ENCODE peak calls at places on chromosomes 2 and 18, in four cellular contexts. L is A549, K is GM23338, D is HCT116. C is an unnamed sample.
A peak's percentile ranks its signal among the peaks of the same experiment; 100 is the strongest.

GRCh38 chr2:160014227-160014626 is 48.2 kb downstream of the PLA2R1 start:
- DNase-seq in D (no peak), L (no peak), K (peak; percentile 15), C (no peak)

GRCh38 chr18:59733411-59733810 is 36.2 kb upstream of the CCBE1 start:
- DNase-seq in L (no peak), D (no peak), K (no peak), C (no peak)

GRCh38 chr2:75324141-75324540 is 124.8 kb upstream of the TACR1 start:
- DNase-seq in L (peak; percentile 11), K (no peak), D (peak; percentile 0), C (no peak)

GRCh38 chr18:38619129-38619528 is 1053.5 kb upstream of the CELF4 start:
- DNase-seq in K (no peak), L (no peak), D (no peak), C (no peak)

GRCh38 chr2:176140130-176140519 is 10.6 kb downstream of the HOXD8 start:
- DNase-seq in K (no peak), L (no peak), D (no peak), C (no peak)

GRCh38 chr18:6382968-6383367 is 31.7 kb downstream of the L3MBTL4 start:
- DNase-seq in D (no peak), K (peak; percentile 54), L (no peak), C (no peak)

GRCh38 chr18:57230861-57231260 is 84.0 kb downstream of the BOD1L2 start:
- DNase-seq in D (no peak), L (no peak), K (peak; percentile 10), C (no peak)

GRCh38 chr2:102453497-102453896 is 19.5 kb upstream of the SLC9A4 start:
- DNase-seq in D (no peak), L (no peak), K (no peak), C (no peak)

GRCh38 chr2:181120625-181121024 is 140.2 kb downstream of the UBE2E3 start:
- DNase-seq in K (no peak), D (no peak), L (no peak), C (no peak)

GRCh38 chr2:101047075-101047766 is 45.1 kb downstream of the RPL31 start:
- DNase-seq in D (peak; percentile 32), K (no peak), L (peak; percentile 42), C (no peak)
- TF ChIP-seq REST in D (no peak), K (no peak), L (no peak), C (no peak)

GRCh38 chr2:70709746-70710145 is 58.3 kb downstream of the ADD2 start:
- DNase-seq in D (no peak), K (no peak), L (no peak), C (no peak)

GRCh38 chr2:70710276-70710675 is 57.7 kb downstream of the ADD2 start:
- DNase-seq in D (no peak), L (no peak), K (no peak), C (no peak)

GRCh38 chr2:70709275-70709674 is 58.7 kb downstream of the ADD2 start:
- DNase-seq in D (no peak), K (no peak), L (no peak), C (no peak)

GRCh38 chr2:70707706-70708105 is 60.3 kb downstream of the ADD2 start:
- DNase-seq in K (no peak), L (no peak), D (no peak), C (no peak)

GRCh38 chr2:70708376-70709199 is 59.4 kb downstream of the ADD2 start:
- DNase-seq in L (no peak), D (no peak), K (no peak), C (no peak)
- H3K27ac ChIP-seq in L (no peak overlapping the region), D (no peak overlapping the region), K (no peak overlapping the region), C (no peak overlapping the region)

DNA sequence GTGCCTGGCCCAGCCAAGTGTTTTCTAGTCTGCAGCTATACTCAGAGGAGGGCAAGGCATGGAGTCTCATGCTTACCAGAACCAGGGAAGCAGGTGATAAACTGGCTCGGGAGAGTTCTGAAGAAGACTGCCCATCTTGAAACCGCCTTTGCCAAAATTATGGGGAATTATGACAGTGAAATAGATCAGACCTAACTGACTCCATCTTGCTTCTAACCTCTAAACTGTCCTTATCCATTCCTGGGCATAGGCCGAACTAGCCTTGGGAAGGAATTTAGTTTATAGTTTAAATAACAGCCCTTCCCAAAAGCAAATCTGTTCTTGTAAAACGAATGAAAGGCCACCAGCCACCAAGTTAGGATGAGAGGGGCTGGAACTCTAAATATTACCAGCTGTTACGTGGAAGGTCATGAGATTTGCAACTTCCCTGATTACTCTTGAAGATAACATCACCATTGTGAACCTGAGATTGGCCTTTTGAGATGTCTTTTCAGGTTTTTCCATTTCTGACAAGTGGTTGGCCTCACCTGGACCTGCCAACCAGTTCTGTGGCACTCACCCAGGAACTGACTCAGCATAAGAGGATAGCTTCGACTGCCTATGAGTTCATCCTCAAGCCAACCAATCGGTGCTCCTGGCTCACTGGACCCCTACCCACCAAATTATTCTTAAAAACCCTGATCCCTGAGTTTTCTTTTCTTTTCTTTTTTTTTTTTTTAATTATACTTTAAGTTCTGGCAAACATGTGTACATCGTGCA is 23.4 kb downstream of the CHCHD5 start:
- DNase-seq in D (no peak), K (no peak), L (no peak), C (no peak)
- TF ChIP-seq REST in D (no peak), K (no peak), L (no peak), C (no peak)

DNA sequence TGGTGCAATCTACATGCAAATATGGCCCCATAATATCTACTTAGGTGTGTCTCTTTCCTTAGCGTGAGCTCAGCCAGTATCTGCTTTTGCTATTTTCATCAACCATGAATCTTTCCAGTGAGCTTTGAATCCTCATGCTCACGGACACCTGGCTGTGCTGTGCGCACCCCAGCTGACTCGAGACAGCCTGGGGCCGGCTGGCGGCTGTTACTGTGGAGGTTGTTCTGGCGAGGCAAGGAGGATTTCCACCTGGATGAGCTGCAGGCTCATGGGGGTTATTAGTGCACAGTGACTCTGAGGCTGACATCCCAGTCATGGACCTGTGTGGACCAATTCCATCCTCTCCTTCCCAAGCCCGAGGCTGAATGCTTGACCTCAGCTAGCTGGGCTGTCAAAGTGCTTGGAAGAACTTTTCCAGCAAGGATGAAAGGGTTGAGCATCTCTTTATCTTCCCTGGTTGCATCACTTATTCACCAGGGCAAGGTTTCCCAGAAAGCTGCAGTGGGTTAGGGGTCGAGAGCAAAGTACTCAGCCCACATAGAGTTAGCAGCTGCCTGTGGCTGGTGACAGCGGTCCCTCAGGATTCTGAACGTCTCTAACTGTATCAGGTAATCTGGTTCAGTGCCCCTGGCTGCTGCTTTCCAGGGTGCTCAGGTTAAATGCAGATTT is 141.7 kb downstream of the ARL4C start:
- DNase-seq in L (no peak), K (peak; percentile 43), D (no peak), C (no peak)
- H3K27ac ChIP-seq in L (peak overlapping the region; percentile 38), K (no peak overlapping the region), D (no peak overlapping the region), C (peak overlapping the region; percentile 84)

C was measured in Panc1.